ENCODE peak calls at places on chromosomes 4 and X, in ten cellular contexts. S is B cell; Q is fibroblast of the conjunctiva; K is Right ventricle myocardium superior; U is stimulated activated CD4-positive, alpha-beta T cell treated with anti-CD3 and anti-CD28 coated beads, Interleukin-15, amount 100 ng/mL, for 1 hour; C is astrocyte; F is WTC11; P is NCI-H446 treated with DMSO at 0.1 percent for 48 hours; X is GM04504; G is immature natural killer cell. I is an unnamed sample.

GRCh38 chr4:74105656-74106275 is 6.8 kb upstream of the CXCL2 start:
- DNase-seq in S (no peak), Q (no peak), K (no peak), U (no peak), C (no peak), F (no peak), P (no peak), X (no peak), G (no peak), I (no peak)

GRCh38 chr4:62622084-62622483 is 1422.0 kb downstream of the ADGRL3 start:
- DNase-seq in S (no peak), Q (no peak), K (no peak), U (no peak), C (no peak), F (no peak), P (no peak), X (no peak), G (no peak), I (no peak)

GRCh38 chr4:98720871-98721480 is 62.6 kb upstream of the TSPAN5 start:
- DNase-seq in S (no peak), Q (no peak), K (no peak), U (no peak), C (peak; percentile 43), F (no peak), P (no peak), X (peak; percentile 18), G (no peak), I (no peak)

GRCh38 chr4:61521451-61521850 is 321.3 kb downstream of the ADGRL3 start:
- DNase-seq in S (no peak), Q (no peak), K (no peak), U (no peak), C (peak; percentile 74), F (no peak), P (no peak), X (no peak), G (no peak), I (no peak)

GRCh38 chr4:184671101-184671500 is 21.6 kb downstream of the PRIMPOL start:
- DNase-seq in S (no peak), Q (no peak), K (no peak), U (no peak), C (no peak), F (no peak), P (no peak), X (no peak), G (no peak), I (no peak)

GRCh38 chr4:153337686-153338085 is 6.8 kb upstream of the MND1 start:
- DNase-seq in S (no peak), Q (no peak), K (no peak), U (no peak), C (no peak), F (no peak), P (no peak), X (no peak), G (no peak), I (no peak)

GRCh38 chr4:185247151-185247550 is 37.8 kb downstream of the SNX25 start:
- DNase-seq in S (no peak), Q (no peak), K (no peak), U (no peak), C (peak; percentile 29), F (no peak), P (no peak), X (no peak), G (no peak), I (no peak)

GRCh38 chrX:139094671-139095592 is 383.4 kb upstream of the FGF13 start:
- DNase-seq in S (no peak), Q (no peak), K (no peak), U (no peak), C (peak; percentile 82), F (no peak), P (no peak), X (no peak), G (no peak), I (no peak)

GRCh38 chrX:1411331-1411730 is 19.4 kb upstream of the SLC25A6 start:
- DNase-seq in S (no peak), Q (no peak), K (no peak), U (no peak), C (no peak), F (no peak), P (no peak), X (no peak), G (no peak), I (peak; percentile 32)

GRCh38 chrX:154004315-154004714 is 15.4 kb downstream of the IRAK1 start:
- DNase-seq in S (no peak), Q (no peak), K (no peak), U (no peak), C (no peak), F (no peak), P (no peak), X (no peak), G (no peak), I (no peak)

GRCh38 chrX:46228389-46228788 is 316.8 kb downstream of the ZNF674 start:
- DNase-seq in S (no peak), Q (no peak), K (no peak), U (no peak), C (no peak), F (no peak), P (no peak), X (no peak), G (no peak), I (no peak)

GRCh38 chr4:150784305-150784704 is 202.4 kb downstream of the MAB21L2 start:
- DNase-seq in S (no peak), Q (no peak), K (no peak), U (no peak), C (no peak), F (peak; percentile 31), P (no peak), X (no peak), G (no peak), I (no peak)

GRCh38 chrX:30521440-30522182 is 56.0 kb downstream of the TASL start:
- DNase-seq in S (no peak), Q (no peak), K (no peak), U (no peak), C (peak; percentile 24), F (no peak), P (no peak), X (peak; percentile 35), G (no peak), I (no peak)

GRCh38 chr4:144267084-144267483 is 126.6 kb upstream of the GYPA start:
- DNase-seq in S (no peak), Q (no peak), K (no peak), U (no peak), C (no peak), F (no peak), P (no peak), X (no peak), G (no peak), I (no peak)

GRCh38 chrX:12065251-12065650 is 73.0 kb upstream of the FRMPD4 start:
- DNase-seq in S (no peak), Q (no peak), K (no peak), U (no peak), C (peak; percentile 6), F (peak; percentile 25), P (no peak), X (peak; percentile 4), G (no peak), I (no peak)

GRCh38 chr4:77443941-77444340 is 161.7 kb upstream of the CXCL13 start:
- DNase-seq in S (no peak), Q (peak; percentile 43), K (no peak), U (no peak), C (peak; percentile 11), F (no peak), P (no peak), X (no peak), G (no peak), I (no peak)

GRCh38 chrX:119762718-119763117 is 4.3 kb downstream of the SOWAHD start:
- DNase-seq in S (no peak), Q (no peak), K (no peak), U (no peak), C (peak; percentile 29), F (no peak), P (no peak), X (no peak), G (no peak), I (no peak)

GRCh38 chr4:87633239-87633638 is 16.8 kb upstream of the DMP1 start:
- DNase-seq in S (no peak), Q (peak; percentile 61), K (no peak), U (no peak), C (peak; percentile 44), F (no peak), P (peak; percentile 37), X (peak; percentile 2), G (no peak), I (no peak)

GRCh38 chrX:38166478-38167083 is 54.1 kb downstream of the SRPX start:
- DNase-seq in S (no peak), Q (peak; percentile 13), K (no peak), U (no peak), C (no peak), F (no peak), P (no peak), X (no peak), G (peak; percentile 10), I (no peak)

GRCh38 chrX:4550018-4550417 is 836.6 kb upstream of the PRKX start:
- DNase-seq in S (no peak), Q (no peak), K (no peak), U (no peak), C (no peak), F (peak; percentile 13), P (no peak), X (no peak), G (no peak), I (no peak)

GRCh38 chr4:155734065-155734464 is 24.8 kb upstream of the GUCY1B1 start:
- DNase-seq in S (no peak), Q (no peak), K (no peak), U (no peak), C (no peak), F (no peak), P (peak; percentile 4), X (no peak), G (no peak), I (no peak)

GRCh38 chr4:170248576-170248975 is 158.8 kb upstream of the AADAT start:
- DNase-seq in S (no peak), Q (no peak), K (no peak), U (no peak), C (peak; percentile 20), F (no peak), P (no peak), X (no peak), G (no peak), I (no peak)

GRCh38 chr4:98518555-98519267 is 139.7 kb downstream of the TSPAN5 start:
- DNase-seq in S (peak; percentile 36), Q (no peak), K (no peak), U (no peak), C (no peak), F (no peak), P (no peak), X (no peak), G (no peak), I (no peak)

GRCh38 chr4:170465434-170465833 is 375.7 kb upstream of the AADAT start:
- DNase-seq in S (no peak), Q (no peak), K (no peak), U (no peak), C (no peak), F (peak; percentile 15), P (no peak), X (no peak), G (no peak), I (no peak)

GRCh38 chr4:155473420-155474095 is 96.8 kb upstream of the MAP9 start:
- DNase-seq in S (no peak), Q (no peak), K (no peak), U (no peak), C (no peak), F (no peak), P (no peak), X (no peak), G (no peak), I (no peak)

GRCh38 chr4:154399259-154399974 is 92.2 kb downstream of the DCHS2 start:
- DNase-seq in S (no peak), Q (no peak), K (no peak), U (no peak), C (no peak), F (no peak), P (no peak), X (peak; percentile 27), G (no peak), I (no peak)

GRCh38 chr4:169821402-169821801 is 63.7 kb upstream of the HPF1 start:
- DNase-seq in S (no peak), Q (no peak), K (no peak), U (no peak), C (no peak), F (no peak), P (no peak), X (no peak), G (no peak), I (no peak)

GRCh38 chr4:7159923-7160322 is 32.4 kb upstream of the SORCS2 start:
- DNase-seq in S (no peak), Q (no peak), K (no peak), U (no peak), C (no peak), F (no peak), P (no peak), X (no peak), G (no peak), I (no peak)